ENCODE peak calls at places on chromosomes 16 and 17, in six cellular contexts. One of them, this sample, is unnamed.

GRCh38 chr17:39867891-39868553 is at the start of gene ZPBP2:
- DNase-seq in H9: peak; percentile 41
- DNase-seq in IMR-90: no peak
- DNase-seq in mesendoderm: no peak
- DNase-seq in mesenchymal stem cell: no peak
- DNase-seq in H1: no peak
- DNase-seq in this sample: no peak

GRCh38 chr16:8258523-8258922 is 331.8 kb downstream of the TMEM114 start:
- DNase-seq in H9: peak; percentile 28
- DNase-seq in IMR-90: no peak
- DNase-seq in mesendoderm: no peak
- DNase-seq in mesenchymal stem cell: no peak
- DNase-seq in H1: no peak
- DNase-seq in this sample: no peak

GRCh38 chr17:4858880-4859260 is 25.7 kb downstream of the MINK1 start:
- DNase-seq in H9: peak; percentile 73
- DNase-seq in IMR-90: peak; percentile 27
- DNase-seq in mesendoderm: peak; percentile 51
- DNase-seq in mesenchymal stem cell: no peak
- DNase-seq in H1: no peak
- DNase-seq in this sample: no peak

GRCh38 chr16:47045459-47045858 is 72.0 kb upstream of the DNAJA2 start:
- DNase-seq in H9: no peak
- DNase-seq in IMR-90: no peak
- DNase-seq in mesendoderm: no peak
- DNase-seq in mesenchymal stem cell: peak; percentile 7
- DNase-seq in H1: no peak
- DNase-seq in this sample: no peak

GRCh38 chr17:46191332-46192210 is 1.7 kb downstream of the KANSL1 start:
- DNase-seq in H9: peak; percentile 62
- DNase-seq in IMR-90: no peak
- DNase-seq in mesendoderm: peak; percentile 81
- DNase-seq in mesenchymal stem cell: peak; percentile 77
- DNase-seq in H1: no peak
- DNase-seq in this sample: peak; percentile 52

GRCh38 chr17:28626818-28627217 is 12.8 kb upstream of the RSKR start:
- DNase-seq in H9: no peak
- DNase-seq in IMR-90: no peak
- DNase-seq in mesendoderm: no peak
- DNase-seq in mesenchymal stem cell: no peak
- DNase-seq in H1: no peak
- DNase-seq in this sample: no peak

GRCh38 chr17:38978180-38978579 is 11.0 kb upstream of the FBXO47 start:
- DNase-seq in H9: no peak
- DNase-seq in IMR-90: no peak
- DNase-seq in mesendoderm: no peak
- DNase-seq in mesenchymal stem cell: no peak
- DNase-seq in H1: no peak
- DNase-seq in this sample: no peak

GRCh38 chr16:11202260-11203091 is 53.5 kb downstream of the SOCS1 start:
- DNase-seq in H9: no peak
- DNase-seq in IMR-90: peak; percentile 65
- DNase-seq in mesendoderm: no peak
- DNase-seq in mesenchymal stem cell: peak; percentile 60
- DNase-seq in H1: no peak
- DNase-seq in this sample: no peak

GRCh38 chr17:50620237-50620636 is 14.4 kb upstream of the ABCC3 start:
- DNase-seq in H9: no peak
- DNase-seq in IMR-90: no peak
- DNase-seq in mesendoderm: no peak
- DNase-seq in mesenchymal stem cell: no peak
- DNase-seq in H1: no peak
- DNase-seq in this sample: no peak

GRCh38 chr17:38464251-38464722 is 36.0 kb downstream of the ARHGAP23 start:
- DNase-seq in H9: no peak
- DNase-seq in IMR-90: no peak
- DNase-seq in mesendoderm: no peak
- DNase-seq in mesenchymal stem cell: no peak
- DNase-seq in H1: no peak
- DNase-seq in this sample: no peak

GRCh38 chr16:89047331-89048086 is 46.1 kb upstream of the ACSF3 start:
- DNase-seq in H9: no peak
- DNase-seq in IMR-90: no peak
- DNase-seq in mesendoderm: no peak
- DNase-seq in mesenchymal stem cell: no peak
- DNase-seq in H1: no peak
- DNase-seq in this sample: no peak

GRCh38 chr16:70738083-70738977 is 52.5 kb upstream of the MTSS2 start:
- DNase-seq in H9: peak; percentile 76
- DNase-seq in IMR-90: peak; percentile 93
- DNase-seq in mesendoderm: peak; percentile 80
- DNase-seq in mesenchymal stem cell: peak; percentile 88
- DNase-seq in H1: peak; percentile 73
- DNase-seq in this sample: no peak

GRCh38 chr17:45221081-45221996 is at the start of gene FMNL1:
- DNase-seq in H9: no peak
- DNase-seq in IMR-90: no peak
- DNase-seq in mesendoderm: no peak
- DNase-seq in mesenchymal stem cell: no peak
- DNase-seq in H1: peak; percentile 77
- DNase-seq in this sample: no peak

GRCh38 chr16:64809876-64810629 is 311.8 kb downstream of the CDH11 start:
- DNase-seq in H9: no peak
- DNase-seq in IMR-90: no peak
- DNase-seq in mesendoderm: no peak
- DNase-seq in mesenchymal stem cell: no peak
- DNase-seq in H1: no peak
- DNase-seq in this sample: no peak

GRCh38 chr17:68674271-68674925 is 73.2 kb upstream of the FAM20A start:
- DNase-seq in H9: no peak
- DNase-seq in IMR-90: no peak
- DNase-seq in mesendoderm: peak; percentile 14
- DNase-seq in mesenchymal stem cell: no peak
- DNase-seq in H1: no peak
- DNase-seq in this sample: no peak

GRCh38 chr17:13425390-13425789 is 176.3 kb downstream of the HS3ST3A1 start:
- DNase-seq in H9: no peak
- DNase-seq in IMR-90: no peak
- DNase-seq in mesendoderm: no peak
- DNase-seq in mesenchymal stem cell: no peak
- DNase-seq in H1: no peak
- DNase-seq in this sample: no peak

GRCh38 chr17:13421581-13421980 is 180.1 kb downstream of the HS3ST3A1 start:
- DNase-seq in H9: no peak
- DNase-seq in IMR-90: no peak
- DNase-seq in mesendoderm: no peak
- DNase-seq in mesenchymal stem cell: no peak
- DNase-seq in H1: no peak
- DNase-seq in this sample: no peak

GRCh38 chr17:13429201-13429600 is 172.5 kb downstream of the HS3ST3A1 start:
- DNase-seq in H9: no peak
- DNase-seq in IMR-90: peak; percentile 92
- DNase-seq in mesendoderm: peak; percentile 12
- DNase-seq in mesenchymal stem cell: peak; percentile 74
- DNase-seq in H1: no peak
- DNase-seq in this sample: no peak

GRCh38 chr17:13428611-13429042 is 173.1 kb downstream of the HS3ST3A1 start:
- DNase-seq in H9: no peak
- DNase-seq in IMR-90: no peak
- DNase-seq in mesendoderm: no peak
- DNase-seq in mesenchymal stem cell: no peak
- DNase-seq in H1: no peak
- DNase-seq in this sample: no peak

GRCh38 chr17:13426991-13427390 is 174.7 kb downstream of the HS3ST3A1 start:
- DNase-seq in H9: no peak
- DNase-seq in IMR-90: no peak
- DNase-seq in mesendoderm: no peak
- DNase-seq in mesenchymal stem cell: no peak
- DNase-seq in H1: no peak
- DNase-seq in this sample: no peak
- H2BK15ac ChIP-seq in H9: no peak overlapping the region
- H2BK15ac ChIP-seq in IMR-90: no peak overlapping the region
- H2BK15ac ChIP-seq in mesendoderm: no peak overlapping the region
- H2BK15ac ChIP-seq in mesenchymal stem cell: no peak overlapping the region
- H2BK15ac ChIP-seq in H1: no peak overlapping the region
- H2BK15ac ChIP-seq in this sample: no peak overlapping the region

GRCh38 chr17:18224428-18225120 is 861 bp upstream of the LLGL1 start:
- DNase-seq in H9: peak; percentile 98
- DNase-seq in IMR-90: peak; percentile 29
- DNase-seq in mesendoderm: peak; percentile 98
- DNase-seq in mesenchymal stem cell: peak; percentile 50
- DNase-seq in H1: peak; percentile 85
- DNase-seq in this sample: peak; percentile 95
- H2BK120ac ChIP-seq in H9: no peak overlapping the region
- H2BK120ac ChIP-seq in IMR-90: peak overlapping the region; percentile 82
- H2BK120ac ChIP-seq in mesendoderm: no peak overlapping the region
- H2BK120ac ChIP-seq in mesenchymal stem cell: peak overlapping the region; percentile 76
- H2BK120ac ChIP-seq in H1: peak overlapping the region; percentile 97
- H2BK120ac ChIP-seq in this sample: peak overlapping the region; percentile 95

GRCh38 chr16:578232-578869 is 8.6 kb downstream of the PIGQ start:
- DNase-seq in H9: no peak
- DNase-seq in IMR-90: no peak
- DNase-seq in mesendoderm: no peak
- DNase-seq in mesenchymal stem cell: no peak
- DNase-seq in H1: no peak
- DNase-seq in this sample: no peak

GRCh38 chr16:578870-579405 is 9.2 kb downstream of the PIGQ start:
- DNase-seq in H9: peak; percentile 85
- DNase-seq in IMR-90: peak; percentile 65
- DNase-seq in mesendoderm: peak; percentile 89
- DNase-seq in mesenchymal stem cell: peak; percentile 82
- DNase-seq in H1: peak; percentile 94
- DNase-seq in this sample: peak; percentile 71

GRCh38 chr16:576197-576822 is 6.5 kb downstream of the PIGQ start:
- DNase-seq in H9: no peak
- DNase-seq in IMR-90: no peak
- DNase-seq in mesendoderm: no peak
- DNase-seq in mesenchymal stem cell: no peak
- DNase-seq in H1: no peak
- DNase-seq in this sample: no peak

GRCh38 chr16:576823-577201 is 7.0 kb downstream of the PIGQ start:
- DNase-seq in H9: peak; percentile 73
- DNase-seq in IMR-90: no peak
- DNase-seq in mesendoderm: peak; percentile 58
- DNase-seq in mesenchymal stem cell: no peak
- DNase-seq in H1: peak; percentile 65
- DNase-seq in this sample: no peak

GRCh38 chr16:577796-578195 is 8.0 kb downstream of the PIGQ start:
- DNase-seq in H9: no peak
- DNase-seq in IMR-90: no peak
- DNase-seq in mesendoderm: no peak
- DNase-seq in mesenchymal stem cell: no peak
- DNase-seq in H1: no peak
- DNase-seq in this sample: no peak
- H2BK15ac ChIP-seq in H9: no peak overlapping the region
- H2BK15ac ChIP-seq in IMR-90: no peak overlapping the region
- H2BK15ac ChIP-seq in mesendoderm: no peak overlapping the region
- H2BK15ac ChIP-seq in mesenchymal stem cell: no peak overlapping the region
- H2BK15ac ChIP-seq in H1: no peak overlapping the region
- H2BK15ac ChIP-seq in this sample: no peak overlapping the region

GRCh38 chr17:82231312-82231561 is 2.4 kb downstream of the SLC16A3 start:
- DNase-seq in H9: no peak
- DNase-seq in IMR-90: no peak
- DNase-seq in mesendoderm: no peak
- DNase-seq in mesenchymal stem cell: no peak
- DNase-seq in H1: no peak
- DNase-seq in this sample: no peak

GRCh38 chr17:82232322-82232785 is 3.5 kb downstream of the SLC16A3 start:
- DNase-seq in H9: no peak
- DNase-seq in IMR-90: no peak
- DNase-seq in mesendoderm: no peak
- DNase-seq in mesenchymal stem cell: no peak
- DNase-seq in H1: no peak
- DNase-seq in this sample: no peak

GRCh38 chr17:82229686-82230626 is 1.1 kb downstream of the SLC16A3 start:
- DNase-seq in H9: no peak
- DNase-seq in IMR-90: no peak
- DNase-seq in mesendoderm: no peak
- DNase-seq in mesenchymal stem cell: peak; percentile 50
- DNase-seq in H1: no peak
- DNase-seq in this sample: no peak

GRCh38 chr17:82231562-82232321 is 2.9 kb downstream of the SLC16A3 start:
- DNase-seq in H9: peak; percentile 90
- DNase-seq in IMR-90: peak; percentile 40
- DNase-seq in mesendoderm: peak; percentile 87
- DNase-seq in mesenchymal stem cell: peak; percentile 84
- DNase-seq in H1: peak; percentile 85
- DNase-seq in this sample: no peak

GRCh38 chr17:82230627-82231311 is 1.9 kb downstream of the SLC16A3 start:
- DNase-seq in H9: peak; percentile 86
- DNase-seq in IMR-90: peak; percentile 81
- DNase-seq in mesendoderm: peak; percentile 77
- DNase-seq in mesenchymal stem cell: peak; percentile 85
- DNase-seq in H1: no peak
- DNase-seq in this sample: peak; percentile 74
- H2BK120ac ChIP-seq in H9: no peak overlapping the region
- H2BK120ac ChIP-seq in IMR-90: no peak overlapping the region
- H2BK120ac ChIP-seq in mesendoderm: no peak overlapping the region
- H2BK120ac ChIP-seq in mesenchymal stem cell: peak overlapping the region; percentile 88
- H2BK120ac ChIP-seq in H1: no peak overlapping the region
- H2BK120ac ChIP-seq in this sample: no peak overlapping the region

DNA sequence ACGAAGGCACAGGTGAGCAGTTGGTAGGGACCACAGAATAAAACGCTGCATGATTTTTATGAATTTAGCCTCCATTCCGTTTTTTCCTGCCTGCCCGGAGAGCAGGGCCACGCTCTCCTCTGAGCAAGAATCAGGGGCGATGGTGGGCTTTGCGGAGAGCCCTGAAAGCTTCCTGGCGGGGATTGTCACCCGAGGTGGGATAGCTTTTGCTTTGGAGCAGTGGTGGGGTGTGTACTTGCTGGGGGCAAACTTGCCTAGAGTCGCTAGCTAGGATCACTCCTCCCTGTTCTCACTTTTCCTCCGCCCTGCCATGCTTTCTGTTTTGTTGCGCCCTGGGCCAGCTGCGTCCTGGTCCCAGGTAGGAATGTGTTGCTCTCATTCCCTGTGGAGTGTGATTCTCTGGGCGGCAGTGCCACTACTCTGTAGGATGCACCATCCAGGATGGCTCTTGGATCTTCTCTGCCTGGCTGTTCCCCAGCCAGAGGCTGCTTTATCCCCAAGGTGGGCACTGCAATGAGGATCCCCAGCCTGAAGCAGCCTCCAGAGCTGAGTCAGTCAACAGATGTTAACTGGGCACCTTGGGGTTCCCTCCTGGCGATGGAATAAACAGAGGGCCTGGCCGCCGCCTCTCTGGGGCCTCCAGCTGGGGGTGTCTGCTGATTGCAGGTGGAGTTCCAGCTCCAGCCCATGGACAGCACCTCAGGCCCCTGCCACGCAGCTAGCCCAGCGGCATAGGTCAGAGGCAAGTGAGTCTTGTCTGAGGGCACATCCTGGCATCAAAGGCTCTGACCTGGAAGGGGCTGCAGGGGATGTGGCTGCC is 360.9 kb upstream of the TNRC6C start:
- DNase-seq in H9: peak; percentile 42
- DNase-seq in IMR-90: no peak
- DNase-seq in mesendoderm: no peak
- DNase-seq in mesenchymal stem cell: no peak
- DNase-seq in H1: no peak
- DNase-seq in this sample: no peak
- H2BK15ac ChIP-seq in H9: no peak overlapping the region
- H2BK15ac ChIP-seq in IMR-90: no peak overlapping the region
- H2BK15ac ChIP-seq in mesendoderm: no peak overlapping the region
- H2BK15ac ChIP-seq in mesenchymal stem cell: no peak overlapping the region
- H2BK15ac ChIP-seq in H1: no peak overlapping the region
- H2BK15ac ChIP-seq in this sample: peak overlapping the region; percentile 79

GRCh38 chr17:76473541-76473985 is 6.2 kb downstream of the AANAT start:
- DNase-seq in H9: peak; percentile 89
- DNase-seq in IMR-90: no peak
- DNase-seq in mesendoderm: peak; percentile 67
- DNase-seq in mesenchymal stem cell: no peak
- DNase-seq in H1: peak; percentile 85
- DNase-seq in this sample: no peak
- H2BK120ac ChIP-seq in H9: no peak overlapping the region
- H2BK120ac ChIP-seq in IMR-90: no peak overlapping the region
- H2BK120ac ChIP-seq in mesendoderm: no peak overlapping the region
- H2BK120ac ChIP-seq in mesenchymal stem cell: no peak overlapping the region
- H2BK120ac ChIP-seq in H1: no peak overlapping the region
- H2BK120ac ChIP-seq in this sample: no peak overlapping the region

This sample was measured in neuronal stem cell.